ENCODE peak calls at places on chromosome 6, in five cellular contexts. U is stimulated activated CD4-positive, alpha-beta T cell treated with anti-CD3 and anti-CD28 coated beads, Interleukin-1b, Interleukin-23, amount 100 ng/mL, for 24 hours; H is HEK293T; K is left cardiac atrium; W is stimulated activated effector memory CD8-positive, alpha-beta T cell treated with anti-CD3 and anti-CD28 coated beads, Interleukin-12 subunit alpha, Interleukin-12 subunit beta, amount 100 ng/mL, for 72 hours. S is an unnamed sample.

GRCh38 chr6:73580247-73581149 is 59.7 kb upstream of the EEF1A1 start:
- DNase-seq in K (peak), H (peak), W (peak), U (peak), S (peak)

GRCh38 chr6:36852481-36853147 is 13.4 kb upstream of the CPNE5 start:
- DNase-seq in H (no peak), W (no peak), K (no peak), U (no peak), S (no peak)

GRCh38 chr6:169800668-169801395 is 49.4 kb downstream of the ERMARD start:
- DNase-seq in K (no peak), U (no peak), H (no peak), W (peak), S (no peak)

GRCh38 chr6:101083533-101084172 is 202.5 kb upstream of the ASCC3 start:
- DNase-seq in U (no peak), W (no peak), H (no peak), K (no peak), S (no peak)

GRCh38 chr6:71205336-71205956 is 83.2 kb upstream of the OGFRL1 start:
- DNase-seq in H (no peak), K (no peak), W (no peak), U (no peak), S (no peak)

GRCh38 chr6:52065621-52066020 is 21.8 kb downstream of the PKHD1 start:
- DNase-seq in W (no peak), K (no peak), H (no peak), U (no peak), S (no peak)

GRCh38 chr6:85677243-85677956 is 34.7 kb upstream of the SYNCRIP start:
- DNase-seq in U (no peak), H (no peak), K (no peak), W (no peak), S (no peak)

GRCh38 chr6:125728739-125729138 is 20.7 kb upstream of the HEY2 start:
- DNase-seq in H (peak), W (no peak), U (no peak), K (no peak), S (no peak)

GRCh38 chr6:164063346-164063745 is 648.8 kb downstream of the QKI start:
- DNase-seq in H (no peak), W (no peak), K (no peak), U (no peak), S (no peak)

GRCh38 chr6:167795874-167796667 is 30.6 kb upstream of the AFDN start:
- DNase-seq in W (no peak), U (no peak), H (no peak), K (peak), S (no peak)

GRCh38 chr6:166764473-166765233 is 137.6 kb upstream of the RPS6KA2 start:
- DNase-seq in W (no peak), U (no peak), K (no peak), H (no peak), S (no peak)

GRCh38 chr6:112144145-112144926 is 56.9 kb downstream of the FAM229B start:
- DNase-seq in H (no peak), W (no peak), K (no peak), U (no peak), S (no peak)

GRCh38 chr6:89689732-89690131 is 51.2 kb upstream of the LYRM2 start:
- DNase-seq in U (no peak), W (no peak), K (no peak), H (no peak), S (peak)

GRCh38 chr6:70395301-70395672 is 18.0 kb upstream of the FAM135A start:
- DNase-seq in K (no peak), H (no peak), W (no peak), U (no peak), S (no peak)

GRCh38 chr6:142187209-142187608 is 40.1 kb downstream of the VTA1 start:
- DNase-seq in W (no peak), U (no peak), H (peak), K (peak), S (peak)

GRCh38 chr6:24655229-24655628 is 9.2 kb upstream of the KIAA0319 start:
- DNase-seq in W (no peak), K (no peak), H (no peak), U (no peak), S (no peak)

GRCh38 chr6:157669747-157670216 is 153.3 kb upstream of the SNX9 start:
- DNase-seq in K (peak), U (no peak), H (no peak), W (no peak), S (peak)

GRCh38 chr6:106097368-106098231 is 11.5 kb downstream of the PRDM1 start:
- DNase-seq in H (no peak), U (no peak), W (peak), K (no peak), S (no peak)

GRCh38 chr6:98695076-98695816 is 139.1 kb upstream of the POU3F2 start:
- DNase-seq in W (no peak), U (no peak), H (no peak), K (no peak), S (no peak)

GRCh38 chr6:37516076-37516919 is 16.6 kb upstream of the CCDC167 start:
- DNase-seq in H (no peak), U (peak), W (peak), K (peak), S (no peak)

GRCh38 chr6:170135041-170135440 is 155.8 kb downstream of the DLL1 start:
- DNase-seq in H (no peak), K (no peak), U (no peak), W (no peak), S (no peak)

GRCh38 chr6:132359891-132360290 is 41.4 kb downstream of the MOXD1 start:
- DNase-seq in K (no peak), W (no peak), H (no peak), U (no peak), S (no peak)

GRCh38 chr6:131167773-131168172 is 32.5 kb downstream of the AKAP7 start:
- DNase-seq in K (no peak), W (no peak), U (no peak), H (no peak), S (no peak)

GRCh38 chr6:123803862-123804681 is at the start of gene NKAIN2:
- DNase-seq in U (no peak), H (peak), W (no peak), K (peak), S (no peak)

GRCh38 chr6:112270756-112271155 is 16.4 kb upstream of the LAMA4 start:
- DNase-seq in K (no peak), U (no peak), H (no peak), W (no peak), S (no peak)

GRCh38 chr6:137272403-137272802 is 53.2 kb upstream of the IFNGR1 start:
- DNase-seq in H (no peak), K (no peak), W (no peak), U (no peak), S (no peak)

GRCh38 chr6:7685276-7685675 is 40.6 kb upstream of the BMP6 start:
- DNase-seq in H (no peak), K (no peak), W (no peak), U (no peak), S (no peak)

GRCh38 chr6:36786055-36786675 is 53.1 kb downstream of the CPNE5 start:
- DNase-seq in W (no peak), K (no peak), U (no peak), H (no peak), S (no peak)

S was measured in brain pericyte.